ENCODE peak calls at places on chromosomes 2 and 18, in four cellular contexts. S, F, T and E are unnamed samples.

GRCh38 chr2:219282943-219283581 is 3.9 kb downstream of the DNAJB2 start:
- DNase-seq in S (no peak), F (no peak), T (no peak), E (no peak)

GRCh38 chr18:49699303-49699702 is 114.0 kb downstream of the ACAA2 start:
- DNase-seq in S (no peak), F (no peak), T (no peak), E (no peak)

GRCh38 chr2:234565842-234566619 is 69.2 kb upstream of the ARL4C start:
- DNase-seq in F (no peak), S (no peak), T (no peak), E (no peak)

GRCh38 chr2:221104391-221104811 is 467.7 kb downstream of the EPHA4 start:
- DNase-seq in T (peak; percentile 38), F (no peak), S (peak; percentile 46), E (no peak)

GRCh38 chr2:99507964-99508818 is 18.4 kb upstream of the REV1 start:
- DNase-seq in S (no peak), F (no peak), T (no peak), E (no peak)

GRCh38 chr2:233331536-233331935 is 22.8 kb upstream of the DGKD start:
- DNase-seq in T (no peak), F (peak; percentile 25), S (no peak), E (peak; percentile 86)

GRCh38 chr2:191109888-191110287 is 40.9 kb downstream of the STAT4 start:
- DNase-seq in S (no peak), T (no peak), F (no peak), E (no peak)

GRCh38 chr2:238148981-238149380 is 9.8 kb upstream of the ERFE start:
- DNase-seq in F (no peak), T (peak; percentile 65), S (no peak), E (no peak)

GRCh38 chr2:28780496-28780895 is 28.9 kb downstream of the PPP1CB start:
- DNase-seq in S (no peak), T (no peak), F (no peak), E (no peak)

GRCh38 chr18:12943200-12943599 is 4.6 kb upstream of the SEH1L start:
- DNase-seq in T (no peak), F (no peak), S (no peak), E (no peak)

GRCh38 chr18:40006553-40007073 is 1948.4 kb upstream of the PIK3C3 start:
- DNase-seq in F (no peak), T (no peak), S (no peak), E (no peak)

GRCh38 chr2:25673170-25674002 is at the start of gene DTNB:
- DNase-seq in T (peak; percentile 91), S (peak; percentile 61), F (peak; percentile 16), E (peak; percentile 77)

GRCh38 chr18:26931659-26932058 is 66.2 kb upstream of the AQP4 start:
- DNase-seq in T (no peak), F (no peak), S (no peak), E (no peak)

GRCh38 chr2:20267529-20267928 is 42.6 kb upstream of the SDC1 start:
- DNase-seq in T (no peak), F (no peak), S (no peak), E (no peak)
- H3K36me3 ChIP-seq in T (peaks cover under 1% of the 10 kb centered on the region), F (no peaks in the 10 kb centered on the region), S (no peaks in the 10 kb centered on the region), E (peaks cover 8% of the 10 kb centered on the region)

GRCh38 chr2:44951124-44951523 is 9.6 kb downstream of the SIX3 start:
- DNase-seq in S (no peak), F (no peak), T (no peak), E (no peak)
- TF ChIP-seq CTCF in S (no peak), F (no peak), T (no peak), E (no peak)

GRCh38 chr18:62558015-62558663 is 35.3 kb downstream of the ZCCHC2 start:
- DNase-seq in F (no peak), S (no peak), T (no peak), E (no peak)

GRCh38 chr18:62566818-62567217 is 44.0 kb downstream of the ZCCHC2 start:
- DNase-seq in F (no peak), S (no peak), T (no peak), E (no peak)

GRCh38 chr18:62566199-62566598 is 43.4 kb downstream of the ZCCHC2 start:
- DNase-seq in S (no peak), T (no peak), F (no peak), E (no peak)

GRCh38 chr18:62569081-62569480 is 46.3 kb downstream of the ZCCHC2 start:
- DNase-seq in T (no peak), S (no peak), F (no peak), E (no peak)

GRCh38 chr18:62564044-62564443 is 41.2 kb downstream of the ZCCHC2 start:
- DNase-seq in S (no peak), F (no peak), T (no peak), E (no peak)
- H3K36me3 ChIP-seq in S (peaks cover 38% of the 10 kb centered on the region), F (peaks cover 3% of the 10 kb centered on the region), T (peaks cover 5% of the 10 kb centered on the region), E (peaks cover 31% of the 10 kb centered on the region)

DNA sequence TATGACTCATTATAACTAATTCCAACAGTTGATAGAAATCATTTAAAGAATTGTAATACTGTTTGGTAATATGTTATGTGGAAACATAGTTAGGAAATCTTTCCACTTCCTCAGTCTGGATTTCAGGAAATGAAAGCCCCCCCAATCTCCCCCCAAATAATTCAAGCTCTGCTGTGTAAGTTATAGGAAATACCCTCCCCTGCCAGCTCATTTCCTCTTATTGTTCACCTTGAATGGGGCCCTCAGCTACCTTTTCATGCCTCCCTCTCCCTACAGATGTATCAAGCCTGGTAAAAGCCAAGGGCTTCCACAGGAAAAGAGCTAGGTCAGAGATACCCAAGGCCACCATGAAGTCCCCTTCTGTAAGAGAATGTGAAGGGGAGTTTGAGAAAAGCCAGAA is 155.5 kb downstream of the CNTNAP5 start:
- DNase-seq in F (no peak), T (no peak), S (no peak), E (no peak)
- TF ChIP-seq CTCF in F (no peak), T (no peak), S (no peak), E (no peak)

GRCh38 chr2:105489168-105489878 is 90.5 kb upstream of the FHL2 start:
- DNase-seq in T (no peak), F (no peak), S (no peak), E (no peak)
- H3K36me3 ChIP-seq in T (no peaks in the 10 kb centered on the region), F (no peaks in the 10 kb centered on the region), S (no peaks in the 10 kb centered on the region), E (no peaks in the 10 kb centered on the region)

DNA sequence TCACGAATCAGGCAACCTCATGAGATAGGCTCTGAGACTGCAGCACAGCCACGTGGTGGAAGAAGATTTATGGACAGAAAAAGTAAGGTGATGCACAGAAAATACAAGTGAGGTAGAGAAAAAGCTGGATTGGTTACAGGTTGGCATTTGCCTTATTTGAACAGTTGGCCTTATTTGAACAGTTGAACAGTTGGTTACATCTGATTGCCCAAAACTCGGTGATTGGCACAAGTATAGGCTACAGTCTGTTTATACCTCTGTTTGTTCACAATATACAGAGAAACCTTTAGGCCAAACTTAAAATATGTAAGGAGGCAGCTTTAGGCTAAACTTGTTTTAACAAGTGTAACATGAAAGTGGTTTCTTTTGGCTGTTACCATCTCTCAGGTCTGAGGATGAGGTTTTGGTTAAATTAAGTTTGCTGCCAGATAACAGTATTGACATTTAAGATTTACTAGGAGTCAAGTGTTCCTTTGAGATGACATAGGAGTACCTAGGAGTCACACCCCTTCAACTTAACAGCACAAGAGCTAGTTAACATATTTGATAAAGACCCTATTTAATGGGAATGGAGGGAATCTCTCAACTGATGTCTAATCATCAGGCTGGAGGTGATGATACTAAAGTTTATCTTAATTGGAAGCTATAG is 16.5 kb upstream of the GPR155 start:
- DNase-seq in T (no peak), F (no peak), S (no peak), E (no peak)
- TF ChIP-seq CTCF in T (no peak), F (no peak), S (no peak), E (no peak)

GRCh38 chr2:205687018-205687956 is 5.0 kb downstream of the NRP2 start:
- DNase-seq in F (no peak), T (no peak), S (no peak), E (no peak)
- H3K36me3 ChIP-seq in F (no peaks in the 10 kb centered on the region), T (no peaks in the 10 kb centered on the region), S (no peaks in the 10 kb centered on the region), E (no peaks in the 10 kb centered on the region)